ENCODE peak calls at places on chromosomes 3 and 15, in eight cellular contexts. U is transverse colon, Z is stomach, M is A549, N is MM.1S, F is neural progenitor cell, G is right cardiac atrium, Q is suprapubic skin. V is an unnamed sample.

GRCh38 chr3:130906374-130906995 is 12.6 kb downstream of the ATP2C1 start:
- DNase-seq in N (no peak), M (no peak), Q (no peak), U (no peak), F (no peak), Z (no peak), G (no peak), V (no peak)

GRCh38 chr3:52773361-52774065 is 2.8 kb upstream of the NEK4 start:
- DNase-seq in F (no peak), Q (no peak), G (no peak), Z (no peak), U (peak), N (no peak), M (no peak), V (no peak)

GRCh38 chr3:149512073-149512782 is 37.7 kb downstream of the TM4SF4 start:
- DNase-seq in Z (peak), Q (no peak), U (peak), N (peak), F (peak), M (peak), G (peak), V (peak)

GRCh38 chr3:142914286-142914811 is 25.5 kb upstream of the PCOLCE2 start:
- DNase-seq in F (no peak), G (no peak), Q (no peak), N (no peak), M (no peak), Z (no peak), U (no peak), V (no peak)

GRCh38 chr3:153138267-153139210 is 23.5 kb upstream of the RAP2B start:
- DNase-seq in G (peak), N (peak), Q (no peak), F (no peak), Z (peak), U (peak), M (peak), V (peak)

GRCh38 chr3:61704807-61705206 is 143.4 kb downstream of the PTPRG start:
- DNase-seq in F (no peak), M (no peak), Z (no peak), Q (no peak), U (no peak), N (peak), G (no peak), V (no peak)

GRCh38 chr3:49900491-49901153 is 3.1 kb downstream of the MST1R start:
- DNase-seq in N (peak), G (peak), Z (peak), M (peak), Q (no peak), F (no peak), U (peak), V (no peak)

GRCh38 chr3:42996633-42997075 is 17.5 kb downstream of the GASK1A start:
- DNase-seq in F (no peak), M (no peak), N (no peak), U (no peak), Z (no peak), G (peak), Q (no peak), V (peak)

GRCh38 chr3:192804502-192804901 is 77.2 kb upstream of the FGF12 start:
- DNase-seq in F (no peak), Q (no peak), U (no peak), N (no peak), Z (no peak), G (no peak), M (no peak), V (no peak)

GRCh38 chr3:62749657-62750056 is 125.6 kb downstream of the CADPS start:
- DNase-seq in N (peak), M (no peak), G (no peak), Q (no peak), U (no peak), Z (no peak), F (no peak), V (no peak)

GRCh38 chr3:122982202-122983185 is 45.1 kb downstream of the SEMA5B start:
- DNase-seq in F (peak), M (no peak), Q (no peak), U (no peak), G (peak), Z (no peak), N (no peak), V (no peak)

GRCh38 chr3:118472586-118472985 is 562.1 kb downstream of the IGSF11 start:
- DNase-seq in Z (no peak), U (no peak), Q (no peak), N (no peak), F (no peak), G (no peak), M (no peak), V (no peak)

GRCh38 chr3:162338514-162338913 is 841.9 kb downstream of the OTOL1 start:
- DNase-seq in U (no peak), G (no peak), F (no peak), Q (no peak), M (no peak), Z (no peak), N (no peak), V (no peak)

GRCh38 chr3:11661827-11662226 is 18.1 kb upstream of the VGLL4 start:
- DNase-seq in N (no peak), F (no peak), G (no peak), Q (no peak), Z (no peak), M (no peak), U (no peak), V (no peak)

GRCh38 chr15:47431501-47431900 is 285.8 kb upstream of the SEMA6D start:
- DNase-seq in Q (no peak), Z (no peak), N (no peak), G (no peak), M (no peak), U (no peak), F (no peak), V (no peak)

GRCh38 chr15:94312946-94313345 is 81.6 kb downstream of the MCTP2 start:
- DNase-seq in M (no peak), Q (no peak), N (no peak), U (no peak), F (no peak), Z (no peak), G (no peak), V (no peak)

GRCh38 chr15:76546805-76547204 is 210.2 kb downstream of the ISL2 start:
- DNase-seq in Q (no peak), U (no peak), F (no peak), M (no peak), G (no peak), Z (no peak), N (no peak), V (no peak)

GRCh38 chr15:88312941-88313579 is 56.5 kb upstream of the NTRK3 start:
- DNase-seq in G (no peak), Z (no peak), N (no peak), M (no peak), Q (no peak), U (no peak), F (no peak), V (no peak)

GRCh38 chr15:58491151-58491473 is 59.3 kb downstream of the LIPC start:
- DNase-seq in F (no peak), U (no peak), M (no peak), N (no peak), G (peak), Z (no peak), Q (no peak), V (no peak)

GRCh38 chr3:122975163-122975923 is 52.2 kb downstream of the SEMA5B start:
- DNase-seq in Q (no peak), M (no peak), N (no peak), G (peak), U (peak), F (peak), Z (no peak), V (peak)

GRCh38 chr3:70868561-70868960 is 556.1 kb upstream of the MDFIC2 start:
- DNase-seq in F (no peak), Q (no peak), Z (no peak), N (no peak), G (no peak), U (no peak), M (no peak), V (no peak)

GRCh38 chr15:31379042-31379441 is 52.4 kb downstream of the KLF13 start:
- DNase-seq in U (no peak), N (no peak), F (no peak), M (no peak), Z (no peak), Q (no peak), G (no peak), V (no peak)

GRCh38 chr3:78256123-78256522 is 1216.2 kb downstream of the ROBO2 start:
- DNase-seq in Q (no peak), N (no peak), Z (no peak), G (no peak), U (no peak), M (no peak), F (no peak), V (no peak)

GRCh38 chr3:69864141-69864540 is 124.9 kb downstream of the MITF start:
- DNase-seq in Q (no peak), M (no peak), U (no peak), G (no peak), N (no peak), Z (no peak), F (no peak), V (no peak)

GRCh38 chr15:68316061-68316804 is 38.7 kb downstream of the FEM1B start:
- DNase-seq in U (no peak), Q (peak), G (no peak), F (peak), M (no peak), Z (peak), N (no peak), V (no peak)

GRCh38 chr3:122681294-122682015 is 816 bp downstream of the PARP14 start:
- DNase-seq in M (no peak), U (no peak), Z (no peak), F (no peak), Q (no peak), N (no peak), G (no peak), V (no peak)

GRCh38 chr3:85572426-85572825 is 613.6 kb downstream of the CADM2 start:
- DNase-seq in N (no peak), M (no peak), G (no peak), U (no peak), Z (no peak), Q (no peak), F (no peak), V (no peak)

GRCh38 chr3:14890470-14890869 is 56.9 kb upstream of the NR2C2 start:
- DNase-seq in Q (no peak), N (no peak), G (no peak), F (no peak), M (no peak), Z (no peak), U (no peak), V (no peak)

GRCh38 chr15:80160570-80161156 is 7.9 kb downstream of the FAH start:
- DNase-seq in Z (no peak), N (peak), U (peak), F (no peak), M (no peak), G (peak), Q (peak), V (no peak)

GRCh38 chr3:71466483-71466882 is 117.0 kb downstream of the FOXP1 start:
- DNase-seq in Q (no peak), Z (no peak), F (no peak), G (no peak), U (no peak), M (peak), N (no peak), V (no peak)

GRCh38 chr3:184562146-184562861 is 719 bp downstream of the EPHB3 start:
- DNase-seq in U (no peak), Q (no peak), N (no peak), Z (no peak), M (no peak), G (peak), F (peak), V (no peak)
- H3K4me3 ChIP-seq in U (peak), Q (peak), N (no peak), Z (peak), M (peak), G (peak), F (peak), V (peak)

DNA sequence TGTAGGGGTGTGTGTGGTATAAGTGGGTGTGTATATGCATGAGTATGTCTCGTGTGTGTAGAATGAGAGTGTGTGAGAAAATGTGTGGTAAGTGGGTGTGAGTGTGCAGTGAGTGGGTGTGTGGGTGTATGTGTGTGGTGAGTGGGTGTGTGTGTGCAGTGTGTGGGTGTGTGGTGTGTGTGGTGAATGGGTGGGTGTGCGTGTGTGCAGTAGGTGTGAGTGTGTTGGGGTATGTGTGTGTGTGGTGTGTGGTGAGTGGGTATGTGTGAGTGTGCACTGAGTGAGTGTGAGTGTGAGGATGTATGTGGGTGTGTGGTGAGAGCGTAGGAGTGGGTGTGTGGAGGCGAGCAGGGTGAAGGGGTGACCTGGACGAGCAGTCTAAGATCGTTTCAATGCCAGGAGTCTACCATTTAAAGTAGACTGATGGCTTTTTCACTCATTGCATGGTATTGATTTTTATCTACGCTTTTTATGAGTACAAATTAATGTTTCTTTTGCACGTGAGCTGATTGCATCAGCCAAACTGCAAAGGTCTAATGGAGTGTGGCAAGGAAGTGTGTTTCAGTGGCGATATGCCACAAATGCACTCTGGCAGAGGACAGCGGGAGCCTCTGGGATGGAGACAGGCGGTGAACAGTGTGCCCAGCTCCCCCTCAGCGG is 1.6 kb upstream of the CPN2 start:
- DNase-seq in Z (no peak), N (no peak), G (no peak), Q (no peak), U (no peak), F (no peak), M (no peak), V (no peak)
- H3K27ac ChIP-seq in Z (no peak), N (no peak), G (no peak), Q (no peak), U (no peak), F (no peak), M (no peak), V (no peak)

DNA sequence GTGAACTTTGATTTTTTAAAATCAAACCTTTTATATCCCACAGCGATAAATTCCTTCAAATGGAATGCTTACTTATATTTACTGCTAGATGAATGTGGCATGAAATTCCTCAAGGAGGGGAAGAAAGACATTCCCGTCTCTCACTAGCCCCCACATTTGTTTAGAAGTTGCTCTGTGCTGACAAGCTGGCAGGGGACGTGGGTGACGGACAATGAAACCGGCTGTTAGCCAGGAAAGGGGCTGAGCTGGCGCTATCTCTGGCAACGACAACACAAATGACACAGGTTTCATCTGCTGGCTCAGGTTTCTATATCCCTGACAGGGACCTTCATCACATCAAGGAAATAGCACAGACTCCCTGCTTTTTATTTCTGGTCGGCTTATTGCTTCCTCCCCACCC is 15.8 kb downstream of the RUVBL1 start:
- DNase-seq in G (peak), M (no peak), N (no peak), Q (no peak), F (no peak), Z (no peak), U (no peak), V (no peak)
- H3K4me3 ChIP-seq in G (no peak), M (no peak), N (no peak), Q (no peak), F (no peak), Z (no peak), U (no peak), V (no peak)

GRCh38 chr3:172048599-172048998 is 9.2 kb downstream of the FNDC3B start:
- DNase-seq in G (no peak), N (no peak), M (no peak), Z (no peak), U (no peak), F (no peak), Q (no peak), V (no peak)
- H3K27ac ChIP-seq in G (no peak), N (no peak), M (no peak), Z (no peak), U (no peak), F (no peak), Q (no peak), V (no peak)

GRCh38 chr15:96320703-96321421 is 9.6 kb upstream of the NR2F2 start:
- DNase-seq in Q (no peak), N (no peak), G (no peak), M (no peak), Z (no peak), U (no peak), F (peak), V (no peak)

GRCh38 chr15:96322401-96323249 is 7.9 kb upstream of the NR2F2 start:
- DNase-seq in F (peak), Z (no peak), N (no peak), Q (no peak), M (no peak), U (no peak), G (peak), V (no peak)

GRCh38 chr15:96323250-96324162 is 7.0 kb upstream of the NR2F2 start:
- DNase-seq in M (no peak), N (no peak), Z (no peak), F (peak), U (no peak), G (peak), Q (no peak), V (no peak)

GRCh38 chr15:96324192-96324895 is 6.2 kb upstream of the NR2F2 start:
- DNase-seq in G (peak), N (no peak), M (no peak), Q (no peak), U (no peak), F (peak), Z (no peak), V (no peak)

DNA sequence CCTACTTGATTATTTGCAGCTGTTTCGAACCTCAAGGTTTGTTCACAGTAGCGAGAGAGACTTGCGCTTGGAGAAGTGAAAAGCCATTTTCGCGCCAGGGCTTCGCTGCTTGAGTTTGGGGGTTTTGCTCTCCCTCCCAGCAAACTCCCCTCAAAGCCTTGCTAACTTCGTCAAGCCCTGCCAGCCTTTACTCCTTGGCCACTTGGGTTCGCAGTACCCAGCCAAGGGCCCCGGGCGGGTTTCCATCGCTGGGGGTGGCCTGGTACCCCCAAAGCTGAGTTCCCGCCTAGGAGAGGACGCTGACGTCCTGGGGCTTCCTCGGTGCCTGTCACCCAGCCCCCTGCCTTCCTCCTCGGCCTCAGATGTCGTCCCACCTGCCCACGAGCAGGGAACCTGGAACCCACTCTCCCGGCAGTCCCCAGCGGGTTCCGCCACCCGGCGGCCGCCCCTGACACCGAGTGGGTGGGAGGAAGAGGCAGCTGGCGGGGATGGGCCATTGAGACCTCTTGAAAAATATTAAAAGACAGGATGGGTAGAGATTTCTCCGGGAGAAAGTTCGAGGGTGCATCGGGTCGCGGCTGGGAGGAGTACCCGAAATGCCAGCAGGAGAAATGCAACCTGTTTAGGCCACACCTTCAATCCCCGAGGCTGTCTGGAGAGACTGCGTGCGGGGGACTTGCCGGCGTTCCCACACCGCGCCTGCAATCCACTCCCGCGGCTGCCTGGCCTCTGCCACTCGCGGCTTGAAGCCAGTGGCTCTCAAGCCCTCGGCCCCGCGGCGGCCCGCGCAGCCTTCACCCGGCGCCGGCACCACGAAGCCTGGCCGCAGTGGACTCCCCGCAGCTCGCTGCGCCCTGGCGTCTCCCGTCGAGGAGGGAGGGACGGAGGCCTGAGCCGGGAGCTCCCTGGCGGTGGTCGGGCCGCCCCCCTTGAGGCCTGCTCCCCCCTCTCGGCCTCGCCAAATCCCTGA is 8.8 kb upstream of the NR2F2 start:
- DNase-seq in Q (no peak), M (no peak), U (no peak), G (peak), N (no peak), Z (peak), F (peak), V (no peak)
- H3K4me3 ChIP-seq in Q (peak), M (peak), U (peak), G (peak), N (peak), Z (peak), F (peak), V (peak)